ENCODE peak calls at places on chromosomes 13 and 19, in six cellular contexts. Q is mesendoderm, H is H1, G is H9, K is mesenchymal stem cell, U is neuronal stem cell. E is an unnamed sample.

GRCh38 chr13:25222740-25223139 is 50.7 kb upstream of the AMER2 start:
- DNase-seq in K (no peak), H (no peak), G (no peak), Q (no peak), U (no peak), E (no peak)

GRCh38 chr19:13938361-13939027 is at the start of gene PODNL1:
- DNase-seq in Q (no peak), H (no peak), G (no peak), K (peak), U (no peak), E (peak)

GRCh38 chr13:91079190-91079589 is 268.3 kb upstream of the MIR17HG start:
- DNase-seq in Q (no peak), U (no peak), H (no peak), K (no peak), G (no peak), E (no peak)

GRCh38 chr19:19205416-19206410 is 2.5 kb upstream of the NR2C2AP start:
- DNase-seq in H (no peak), Q (peak), U (no peak), K (no peak), G (no peak), E (no peak)

GRCh38 chr13:43116242-43116641 is 92.9 kb downstream of the DNAJC15 start:
- DNase-seq in U (no peak), K (no peak), H (no peak), Q (no peak), G (peak), E (no peak)

GRCh38 chr13:113544071-113544891 is 40.3 kb upstream of the TFDP1 start:
- DNase-seq in K (no peak), G (peak), U (no peak), H (no peak), Q (no peak), E (no peak)

GRCh38 chr19:45630463-45630862 is 8.7 kb downstream of the EML2 start:
- DNase-seq in Q (peak), H (no peak), U (no peak), G (no peak), K (peak), E (peak)

GRCh38 chr13:89726690-89727435 is 1620.6 kb upstream of the MIR17HG start:
- DNase-seq in U (no peak), G (no peak), H (no peak), K (peak), Q (no peak), E (peak)

GRCh38 chr19:18832331-18833140 is 777 bp downstream of the UPF1 start:
- DNase-seq in K (peak), H (peak), U (peak), Q (peak), G (peak), E (no peak)

GRCh38 chr19:19628499-19629134 is 597 bp upstream of the LPAR2 start:
- DNase-seq in H (peak), U (peak), G (peak), K (peak), Q (peak), E (peak)

GRCh38 chr13:23631676-23632622 is 61.7 kb downstream of the TNFRSF19 start:
- DNase-seq in U (no peak), H (no peak), G (no peak), Q (peak), K (no peak), E (no peak)

GRCh38 chr19:17847538-17848366 is at the start of gene JAK3:
- DNase-seq in U (peak), K (peak), Q (peak), G (peak), H (peak), E (peak)

GRCh38 chr19:40347476-40348124 is 597 bp downstream of the C19orf47 start:
- DNase-seq in G (no peak), H (no peak), Q (no peak), K (peak), U (no peak), E (no peak)

GRCh38 chr19:34480971-34481821 is at the start of gene WTIP:
- DNase-seq in Q (peak), U (peak), G (peak), H (peak), K (peak), E (peak)

GRCh38 chr13:66212511-66212910 is 1017.6 kb downstream of the PCDH9 start:
- DNase-seq in U (no peak), G (no peak), Q (no peak), H (no peak), K (no peak), E (no peak)

GRCh38 chr19:15123900-15124299 is 16.7 kb downstream of the SYDE1 start:
- DNase-seq in H (no peak), G (no peak), U (no peak), Q (no peak), K (no peak), E (no peak)

DNA sequence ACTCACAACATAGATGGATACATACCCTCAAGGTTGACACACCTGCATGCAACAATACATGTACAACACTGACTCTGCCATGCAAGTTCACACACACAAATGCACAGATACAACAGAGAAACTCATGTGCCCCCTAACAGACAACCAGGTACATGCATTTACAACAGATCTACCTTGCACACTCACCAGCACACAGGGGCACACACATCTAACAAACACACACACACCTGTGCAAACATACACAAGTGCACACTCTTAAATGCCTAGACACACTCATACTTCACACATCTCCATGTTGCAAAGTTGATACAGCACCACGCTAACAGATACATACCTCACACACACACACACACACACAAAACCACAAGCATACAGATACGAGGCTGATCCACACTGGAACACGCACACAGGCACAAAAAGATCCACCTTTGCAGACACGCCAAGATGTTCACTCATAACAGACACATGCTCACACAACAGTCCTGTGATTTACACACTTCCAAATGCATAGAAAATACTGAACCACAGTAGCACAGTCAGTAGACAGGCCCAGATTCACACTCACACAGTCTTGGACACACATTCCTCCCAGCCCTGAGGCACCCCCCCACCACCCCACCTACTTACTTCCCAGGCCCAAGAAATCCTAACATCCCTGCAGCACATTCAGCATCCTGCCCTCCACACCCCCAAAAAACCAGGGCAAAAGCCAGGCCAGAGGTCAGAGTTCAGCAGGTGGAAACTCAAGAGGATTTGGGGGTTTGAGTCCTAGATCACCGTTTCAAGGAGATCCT is 1.4 kb downstream of the LRFN1 start:
- DNase-seq in K (no peak), U (no peak), G (no peak), Q (no peak), H (no peak), E (no peak)
- H3K23ac ChIP-seq in K (no peak), U (no peak), G (no peak), Q (no peak), H (peak), E (no peak)

DNA sequence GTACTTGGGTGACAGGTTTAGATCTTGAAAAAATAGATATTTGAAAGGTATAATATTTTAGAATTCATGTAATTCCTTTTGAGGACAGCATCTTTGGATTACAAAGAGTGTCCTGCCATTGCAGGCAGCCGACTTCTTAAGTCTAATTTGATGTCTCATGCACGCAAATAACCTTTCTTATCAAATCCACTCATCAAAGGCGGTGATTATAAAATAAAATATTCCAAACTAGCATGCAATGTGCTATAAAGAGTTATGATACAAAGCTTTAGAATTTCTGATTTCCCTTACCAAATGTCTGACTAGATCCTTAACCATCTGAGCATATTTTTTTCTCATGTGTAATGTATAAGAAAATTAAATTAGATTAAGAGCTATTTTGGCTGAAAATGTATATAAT is 739.3 kb downstream of the LIG4 start:
- DNase-seq in Q (no peak), U (no peak), K (no peak), H (no peak), G (no peak), E (peak)
- H3K4me2 ChIP-seq in Q (no peak), U (no peak), K (no peak), H (no peak), G (no peak), E (no peak)

GRCh38 chr13:27170521-27171243 is 929 bp downstream of the USP12 start:
- DNase-seq in U (peak), Q (peak), K (no peak), H (peak), G (peak), E (no peak)
- H2AK5ac ChIP-seq in U (no peak), Q (no peak), K (no peak), H (no peak), G (no peak), E (peak)

GRCh38 chr19:36141039-36141914 is 1.4 kb downstream of the CAPNS1 start:
- DNase-seq in G (peak), H (peak), K (peak), U (peak), Q (peak), E (peak)

GRCh38 chr19:36139120-36139472 is 770 bp upstream of the CAPNS1 start:
- DNase-seq in K (no peak), G (no peak), Q (no peak), U (no peak), H (no peak), E (no peak)

GRCh38 chr19:36139473-36140288 is at the start of gene CAPNS1:
- DNase-seq in Q (peak), G (peak), U (peak), H (peak), K (peak), E (peak)

GRCh38 chr19:36142046-36142445 is 2.2 kb downstream of the CAPNS1 start:
- DNase-seq in H (no peak), U (no peak), Q (no peak), G (no peak), K (no peak), E (no peak)

DNA sequence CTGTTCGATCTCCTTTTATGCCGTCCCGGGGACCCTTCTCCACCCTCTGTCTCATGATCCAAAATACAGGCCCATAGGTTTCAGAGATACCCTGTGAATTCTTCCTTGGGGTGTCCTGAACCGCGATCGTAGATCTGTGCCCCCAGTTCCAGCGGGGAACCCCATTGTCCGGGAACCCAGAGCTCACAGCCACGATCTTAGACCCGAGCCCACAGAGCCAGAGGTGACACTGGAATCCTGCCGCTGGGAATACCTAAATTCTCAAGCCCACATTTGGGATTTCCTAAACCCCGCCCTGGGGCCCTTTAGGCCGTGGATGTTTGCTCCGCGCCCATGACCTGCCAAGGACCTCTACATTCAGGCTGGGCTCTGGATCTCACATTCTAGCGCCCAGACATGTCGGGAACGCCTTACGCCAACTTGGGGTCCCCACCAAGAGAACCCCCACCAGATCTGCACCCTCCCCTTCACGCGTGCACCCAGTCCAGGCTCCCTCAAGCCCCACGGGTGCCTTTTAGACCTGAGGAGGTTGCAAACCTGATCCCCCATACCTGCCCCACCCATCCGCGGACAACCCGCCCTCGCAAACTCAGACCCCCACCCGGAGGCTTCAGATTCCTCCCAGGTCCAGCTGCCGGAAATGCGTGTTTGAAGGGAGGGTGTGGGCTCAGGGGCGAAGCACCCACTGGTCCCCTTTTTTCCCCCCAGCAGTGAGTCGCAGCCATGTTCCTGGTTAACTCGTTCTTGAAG is 598 bp downstream of the CAPNS1 start:
- DNase-seq in Q (peak), K (peak), G (peak), U (peak), H (peak), E (peak)
- H3K23ac ChIP-seq in Q (peak), K (peak), G (no peak), U (peak), H (no peak), E (peak)

DNA sequence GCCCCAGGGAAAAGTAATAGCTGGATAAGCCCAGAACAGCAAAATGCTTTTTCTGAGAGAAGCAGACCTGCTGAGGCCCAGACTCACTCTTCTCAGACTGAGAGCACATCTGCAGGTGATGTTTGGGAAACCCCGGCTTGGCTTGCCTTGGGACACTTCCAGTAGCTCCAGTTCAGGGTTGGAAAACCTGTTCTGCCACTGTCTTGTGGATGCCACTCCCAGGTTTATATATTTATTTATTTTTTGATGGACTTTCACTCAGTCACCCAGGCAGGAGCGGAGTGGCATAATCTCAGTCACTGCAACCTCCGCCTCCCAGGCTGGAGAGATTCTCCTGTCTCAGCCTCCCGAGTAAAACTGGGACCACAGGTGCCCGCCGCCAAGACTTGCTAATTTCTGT is 8.0 kb upstream of the SMARCA4 start:
- DNase-seq in Q (no peak), K (no peak), H (no peak), U (no peak), G (no peak), E (no peak)
- H3K4me2 ChIP-seq in Q (no peak), K (no peak), H (no peak), U (no peak), G (no peak), E (no peak)